ENCODE peak calls at places on chromosomes 6 and 20, in seven cellular contexts. One of them, this sample, is unnamed.

GRCh38 chr20:62029951-62030350 is 35.7 kb downstream of the TAF4 start:
- DNase-seq in stimulated activated CD4-positive, alpha-beta T cell treated with anti-CD3 and anti-CD28 coated beads, Interleukin-12 subunit alpha, Interleukin-12 subunit beta, amount 100 ng/mL, for 48 hours: no peak
- DNase-seq in cardiac fibroblast: no peak
- DNase-seq in astrocyte of the spinal cord: no peak
- DNase-seq in activated CD4-positive, alpha-beta T cell treated with anti-CD3 and anti-CD28 coated beads, Interleukin-2, amount 10 ng/mL, durations not matched to agents 7 days and 5 days: no peak
- DNase-seq in iris pigment epithelial cell: no peak
- DNase-seq in T-helper 1 cell: no peak
- DNase-seq in this sample: no peak

GRCh38 chr20:62977613-62978558 is 25.4 kb downstream of the SLC17A9 start:
- DNase-seq in cardiac fibroblast: no peak
- DNase-seq in T-helper 1 cell: peak
- DNase-seq in stimulated activated CD4-positive, alpha-beta T cell treated with anti-CD3 and anti-CD28 coated beads, Interleukin-12 subunit alpha, Interleukin-12 subunit beta, amount 100 ng/mL, for 48 hours: peak
- DNase-seq in astrocyte of the spinal cord: no peak
- DNase-seq in iris pigment epithelial cell: no peak
- DNase-seq in activated CD4-positive, alpha-beta T cell treated with anti-CD3 and anti-CD28 coated beads, Interleukin-2, amount 10 ng/mL, durations not matched to agents 7 days and 5 days: peak
- DNase-seq in this sample: peak

GRCh38 chr6:80454197-80454596 is 347.7 kb downstream of the BCKDHB start:
- DNase-seq in cardiac fibroblast: peak
- DNase-seq in iris pigment epithelial cell: peak
- DNase-seq in stimulated activated CD4-positive, alpha-beta T cell treated with anti-CD3 and anti-CD28 coated beads, Interleukin-12 subunit alpha, Interleukin-12 subunit beta, amount 100 ng/mL, for 48 hours: no peak
- DNase-seq in astrocyte of the spinal cord: peak
- DNase-seq in T-helper 1 cell: no peak
- DNase-seq in activated CD4-positive, alpha-beta T cell treated with anti-CD3 and anti-CD28 coated beads, Interleukin-2, amount 10 ng/mL, durations not matched to agents 7 days and 5 days: no peak
- DNase-seq in this sample: no peak

GRCh38 chr6:90709597-90709996 is 122.7 kb upstream of the MAP3K7 start:
- DNase-seq in astrocyte of the spinal cord: no peak
- DNase-seq in T-helper 1 cell: no peak
- DNase-seq in iris pigment epithelial cell: no peak
- DNase-seq in stimulated activated CD4-positive, alpha-beta T cell treated with anti-CD3 and anti-CD28 coated beads, Interleukin-12 subunit alpha, Interleukin-12 subunit beta, amount 100 ng/mL, for 48 hours: no peak
- DNase-seq in activated CD4-positive, alpha-beta T cell treated with anti-CD3 and anti-CD28 coated beads, Interleukin-2, amount 10 ng/mL, durations not matched to agents 7 days and 5 days: no peak
- DNase-seq in cardiac fibroblast: no peak
- DNase-seq in this sample: no peak

GRCh38 chr6:21767891-21768659 is 174.5 kb downstream of the SOX4 start:
- DNase-seq in activated CD4-positive, alpha-beta T cell treated with anti-CD3 and anti-CD28 coated beads, Interleukin-2, amount 10 ng/mL, durations not matched to agents 7 days and 5 days: no peak
- DNase-seq in iris pigment epithelial cell: peak
- DNase-seq in cardiac fibroblast: peak
- DNase-seq in stimulated activated CD4-positive, alpha-beta T cell treated with anti-CD3 and anti-CD28 coated beads, Interleukin-12 subunit alpha, Interleukin-12 subunit beta, amount 100 ng/mL, for 48 hours: no peak
- DNase-seq in astrocyte of the spinal cord: peak
- DNase-seq in T-helper 1 cell: no peak
- DNase-seq in this sample: no peak

GRCh38 chr6:121826156-121826810 is 390.8 kb downstream of the GJA1 start:
- DNase-seq in activated CD4-positive, alpha-beta T cell treated with anti-CD3 and anti-CD28 coated beads, Interleukin-2, amount 10 ng/mL, durations not matched to agents 7 days and 5 days: no peak
- DNase-seq in T-helper 1 cell: no peak
- DNase-seq in stimulated activated CD4-positive, alpha-beta T cell treated with anti-CD3 and anti-CD28 coated beads, Interleukin-12 subunit alpha, Interleukin-12 subunit beta, amount 100 ng/mL, for 48 hours: no peak
- DNase-seq in iris pigment epithelial cell: peak
- DNase-seq in astrocyte of the spinal cord: peak
- DNase-seq in cardiac fibroblast: peak
- DNase-seq in this sample: no peak

GRCh38 chr6:147506704-147507114 is 1.8 kb upstream of the SAMD5 start:
- DNase-seq in cardiac fibroblast: peak
- DNase-seq in iris pigment epithelial cell: peak
- DNase-seq in stimulated activated CD4-positive, alpha-beta T cell treated with anti-CD3 and anti-CD28 coated beads, Interleukin-12 subunit alpha, Interleukin-12 subunit beta, amount 100 ng/mL, for 48 hours: peak
- DNase-seq in astrocyte of the spinal cord: peak
- DNase-seq in T-helper 1 cell: no peak
- DNase-seq in activated CD4-positive, alpha-beta T cell treated with anti-CD3 and anti-CD28 coated beads, Interleukin-2, amount 10 ng/mL, durations not matched to agents 7 days and 5 days: peak
- DNase-seq in this sample: peak

GRCh38 chr6:2035046-2035445 is 210.4 kb downstream of the GMDS start:
- DNase-seq in astrocyte of the spinal cord: no peak
- DNase-seq in iris pigment epithelial cell: no peak
- DNase-seq in T-helper 1 cell: no peak
- DNase-seq in activated CD4-positive, alpha-beta T cell treated with anti-CD3 and anti-CD28 coated beads, Interleukin-2, amount 10 ng/mL, durations not matched to agents 7 days and 5 days: no peak
- DNase-seq in stimulated activated CD4-positive, alpha-beta T cell treated with anti-CD3 and anti-CD28 coated beads, Interleukin-12 subunit alpha, Interleukin-12 subunit beta, amount 100 ng/mL, for 48 hours: no peak
- DNase-seq in cardiac fibroblast: no peak
- DNase-seq in this sample: no peak